ENCODE peak calls at places on chromosomes 3 and 15, in ten cellular contexts. E is PC-9; Z is stimulated activated CD4-positive, alpha-beta T cell treated with anti-CD3 and anti-CD28 coated beads, TNF-alpha, amount 100 ng/mL, for 4 hours; O is GF-D8; P is HS-5; L is gastrocnemius medialis; G is putamen; X is psoas muscle; T is glutamatergic neuron; U is ELF-1. C is an unnamed sample.
A peak's percentile ranks its signal among the peaks of the same experiment; 100 is the strongest.

GRCh38 chr3:12681586-12682371 is 17.9 kb upstream of the RAF1 start:
- DNase-seq in E (no peak), Z (no peak), O (peak; percentile 95), P (no peak), L (no peak), G (peak; percentile 24), X (no peak), T (no peak), U (no peak), C (peak; percentile 25)

GRCh38 chr3:18119866-18120265 is 305.3 kb downstream of the SATB1 start:
- DNase-seq in E (no peak), Z (no peak), O (no peak), P (no peak), L (no peak), G (no peak), X (no peak), T (no peak), U (no peak), C (no peak)

GRCh38 chr15:100943074-100943473 is 23.9 kb downstream of the LRRK1 start:
- DNase-seq in E (no peak), Z (no peak), O (no peak), P (no peak), L (no peak), G (no peak), X (no peak), T (no peak), U (no peak), C (no peak)

GRCh38 chr3:187742351-187743171 is 2.7 kb downstream of the BCL6 start:
- DNase-seq in E (no peak), Z (no peak), O (no peak), P (no peak), L (peak; percentile 83), G (no peak), X (peak; percentile 61), T (no peak), U (no peak), C (peak; percentile 70)

GRCh38 chr15:85354432-85354831 is 26.0 kb upstream of the AKAP13 start:
- DNase-seq in E (no peak), Z (no peak), O (no peak), P (peak; percentile 46), L (no peak), G (no peak), X (no peak), T (no peak), U (peak; percentile 61), C (no peak)

GRCh38 chr3:21672303-21672702 is 78.7 kb downstream of the ZNF385D start:
- DNase-seq in E (peak; percentile 0), Z (no peak), O (no peak), P (peak; percentile 95), L (no peak), G (no peak), X (no peak), T (no peak), U (no peak), C (peak; percentile 94)

GRCh38 chr3:14521611-14522010 is 18.5 kb downstream of the GRIP2 start:
- DNase-seq in E (no peak), Z (no peak), O (no peak), P (no peak), L (peak; percentile 21), G (no peak), X (no peak), T (peak; percentile 6), U (no peak), C (no peak)

GRCh38 chr3:57003676-57004075 is 56.8 kb upstream of the SPATA12 start:
- DNase-seq in E (no peak), Z (no peak), O (no peak), P (no peak), L (no peak), G (no peak), X (no peak), T (no peak), U (no peak), C (no peak)

GRCh38 chr3:126522363-126522788 is 1.6 kb upstream of the CHST13 start:
- DNase-seq in E (peak; percentile 55), Z (peak; percentile 12), O (no peak), P (no peak), L (peak; percentile 32), G (peak; percentile 32), X (peak; percentile 53), T (peak; percentile 80), U (peak; percentile 72), C (peak; percentile 59)

GRCh38 chr3:38313685-38314084 is 31.6 kb downstream of the SLC22A14 start:
- DNase-seq in E (no peak), Z (no peak), O (no peak), P (no peak), L (no peak), G (no peak), X (no peak), T (no peak), U (no peak), C (no peak)

GRCh38 chr15:99568548-99569352 is 3.0 kb downstream of the MEF2A start:
- DNase-seq in E (no peak), Z (no peak), O (no peak), P (no peak), L (no peak), G (no peak), X (no peak), T (no peak), U (no peak), C (no peak)

GRCh38 chr3:119294402-119294888 is 262 bp downstream of the ARHGAP31 start:
- DNase-seq in E (peak; percentile 50), Z (peak; percentile 41), O (no peak), P (no peak), L (no peak), G (no peak), X (peak; percentile 57), T (peak; percentile 48), U (peak; percentile 58), C (no peak)

GRCh38 chr3:113623324-113623723 is 73.1 kb downstream of the USF3 start:
- DNase-seq in E (no peak), Z (no peak), O (no peak), P (no peak), L (no peak), G (no peak), X (no peak), T (no peak), U (peak; percentile 64), C (no peak)

GRCh38 chr3:141810161-141810560 is 47.0 kb downstream of the GRK7 start:
- DNase-seq in E (no peak), Z (no peak), O (no peak), P (no peak), L (no peak), G (no peak), X (no peak), T (no peak), U (no peak), C (no peak)

GRCh38 chr3:69385033-69385722 is 710 bp downstream of the FRMD4B start:
- DNase-seq in E (no peak), Z (no peak), O (no peak), P (no peak), L (no peak), G (no peak), X (no peak), T (no peak), U (peak; percentile 18), C (no peak)

GRCh38 chr3:195542261-195542660 is 864 bp downstream of the PPP1R2 start:
- DNase-seq in E (no peak), Z (no peak), O (peak; percentile 5), P (no peak), L (no peak), G (no peak), X (no peak), T (no peak), U (no peak), C (peak; percentile 15)

GRCh38 chr3:27252646-27253045 is 116.5 kb downstream of the NEK10 start:
- DNase-seq in E (no peak), Z (no peak), O (no peak), P (no peak), L (no peak), G (no peak), X (no peak), T (no peak), U (no peak), C (no peak)